ENCODE peak calls at places on chromosomes 6 and 20, in eight cellular contexts. One of them, this sample, is unnamed.

GRCh38 chr6:110878751-110879539 is 4.4 kb downstream of the AMD1 start:
- DNase-seq in activated CD4-positive, alpha-beta T cell treated with anti-CD3 and anti-CD28 coated beads for 36 hours: peak
- DNase-seq in NCI-H2081: peak
- DNase-seq in HT-29: peak
- DNase-seq in progenitor cell of endocrine pancreas: no peak
- DNase-seq in ELF-1: peak
- DNase-seq in neural crest cell: peak
- DNase-seq in activated CD4-positive, CD25-positive, alpha-beta regulatory T cell treated with anti-CD3 and anti-CD28 coated beads, Interleukin-2, amount 50 U/mL, for 72 hours: no peak
- DNase-seq in this sample: no peak

GRCh38 chr6:26045046-26045938 is 41.9 kb upstream of the HFE start:
- DNase-seq in activated CD4-positive, alpha-beta T cell treated with anti-CD3 and anti-CD28 coated beads for 36 hours: peak
- DNase-seq in NCI-H2081: no peak
- DNase-seq in HT-29: peak
- DNase-seq in progenitor cell of endocrine pancreas: no peak
- DNase-seq in ELF-1: peak
- DNase-seq in neural crest cell: no peak
- DNase-seq in activated CD4-positive, CD25-positive, alpha-beta regulatory T cell treated with anti-CD3 and anti-CD28 coated beads, Interleukin-2, amount 50 U/mL, for 72 hours: peak
- DNase-seq in this sample: peak

GRCh38 chr20:6140947-6141346 is 18.1 kb upstream of the FERMT1 start:
- DNase-seq in activated CD4-positive, alpha-beta T cell treated with anti-CD3 and anti-CD28 coated beads for 36 hours: peak
- DNase-seq in NCI-H2081: no peak
- DNase-seq in HT-29: peak
- DNase-seq in progenitor cell of endocrine pancreas: no peak
- DNase-seq in ELF-1: peak
- DNase-seq in neural crest cell: no peak
- DNase-seq in activated CD4-positive, CD25-positive, alpha-beta regulatory T cell treated with anti-CD3 and anti-CD28 coated beads, Interleukin-2, amount 50 U/mL, for 72 hours: no peak
- DNase-seq in this sample: no peak

GRCh38 chr20:29298759-29299613 is 1958.5 kb upstream of the DEFB115 start:
- DNase-seq in activated CD4-positive, alpha-beta T cell treated with anti-CD3 and anti-CD28 coated beads for 36 hours: no peak
- DNase-seq in NCI-H2081: no peak
- DNase-seq in HT-29: no peak
- DNase-seq in progenitor cell of endocrine pancreas: no peak
- DNase-seq in ELF-1: no peak
- DNase-seq in neural crest cell: no peak
- DNase-seq in activated CD4-positive, CD25-positive, alpha-beta regulatory T cell treated with anti-CD3 and anti-CD28 coated beads, Interleukin-2, amount 50 U/mL, for 72 hours: no peak
- DNase-seq in this sample: no peak

GRCh38 chr6:20186981-20187380 is 25.3 kb downstream of the MBOAT1 start:
- DNase-seq in activated CD4-positive, alpha-beta T cell treated with anti-CD3 and anti-CD28 coated beads for 36 hours: no peak
- DNase-seq in NCI-H2081: no peak
- DNase-seq in HT-29: no peak
- DNase-seq in progenitor cell of endocrine pancreas: no peak
- DNase-seq in ELF-1: no peak
- DNase-seq in neural crest cell: no peak
- DNase-seq in activated CD4-positive, CD25-positive, alpha-beta regulatory T cell treated with anti-CD3 and anti-CD28 coated beads, Interleukin-2, amount 50 U/mL, for 72 hours: no peak
- DNase-seq in this sample: no peak

GRCh38 chr6:10880366-10880765 is 1.5 kb downstream of the GCM2 start:
- DNase-seq in activated CD4-positive, alpha-beta T cell treated with anti-CD3 and anti-CD28 coated beads for 36 hours: no peak
- DNase-seq in NCI-H2081: no peak
- DNase-seq in HT-29: no peak
- DNase-seq in progenitor cell of endocrine pancreas: no peak
- DNase-seq in ELF-1: no peak
- DNase-seq in neural crest cell: no peak
- DNase-seq in activated CD4-positive, CD25-positive, alpha-beta regulatory T cell treated with anti-CD3 and anti-CD28 coated beads, Interleukin-2, amount 50 U/mL, for 72 hours: no peak
- DNase-seq in this sample: no peak

GRCh38 chr6:9131616-9132015 is 696.3 kb upstream of the SLC35B3 start:
- DNase-seq in activated CD4-positive, alpha-beta T cell treated with anti-CD3 and anti-CD28 coated beads for 36 hours: peak
- DNase-seq in NCI-H2081: peak
- DNase-seq in HT-29: no peak
- DNase-seq in progenitor cell of endocrine pancreas: peak
- DNase-seq in ELF-1: no peak
- DNase-seq in neural crest cell: no peak
- DNase-seq in activated CD4-positive, CD25-positive, alpha-beta regulatory T cell treated with anti-CD3 and anti-CD28 coated beads, Interleukin-2, amount 50 U/mL, for 72 hours: no peak
- DNase-seq in this sample: peak

GRCh38 chr6:89888871-89889270 is 5.4 kb upstream of the GJA10 start:
- DNase-seq in activated CD4-positive, alpha-beta T cell treated with anti-CD3 and anti-CD28 coated beads for 36 hours: no peak
- DNase-seq in NCI-H2081: no peak
- DNase-seq in HT-29: no peak
- DNase-seq in progenitor cell of endocrine pancreas: no peak
- DNase-seq in ELF-1: no peak
- DNase-seq in neural crest cell: no peak
- DNase-seq in activated CD4-positive, CD25-positive, alpha-beta regulatory T cell treated with anti-CD3 and anti-CD28 coated beads, Interleukin-2, amount 50 U/mL, for 72 hours: no peak
- DNase-seq in this sample: no peak

GRCh38 chr6:28782113-28782673 is 141.6 kb downstream of the TRIM27 start:
- DNase-seq in activated CD4-positive, alpha-beta T cell treated with anti-CD3 and anti-CD28 coated beads for 36 hours: no peak
- DNase-seq in NCI-H2081: no peak
- DNase-seq in HT-29: no peak
- DNase-seq in progenitor cell of endocrine pancreas: no peak
- DNase-seq in ELF-1: peak
- DNase-seq in neural crest cell: no peak
- DNase-seq in activated CD4-positive, CD25-positive, alpha-beta regulatory T cell treated with anti-CD3 and anti-CD28 coated beads, Interleukin-2, amount 50 U/mL, for 72 hours: no peak
- DNase-seq in this sample: no peak

GRCh38 chr6:1552296-1552761 is 57.4 kb upstream of the FOXC1 start:
- DNase-seq in activated CD4-positive, alpha-beta T cell treated with anti-CD3 and anti-CD28 coated beads for 36 hours: no peak
- DNase-seq in NCI-H2081: no peak
- DNase-seq in HT-29: peak
- DNase-seq in progenitor cell of endocrine pancreas: no peak
- DNase-seq in ELF-1: no peak
- DNase-seq in neural crest cell: no peak
- DNase-seq in activated CD4-positive, CD25-positive, alpha-beta regulatory T cell treated with anti-CD3 and anti-CD28 coated beads, Interleukin-2, amount 50 U/mL, for 72 hours: no peak
- DNase-seq in this sample: no peak

GRCh38 chr20:43666376-43667328 is at the start of gene MYBL2:
- DNase-seq in activated CD4-positive, alpha-beta T cell treated with anti-CD3 and anti-CD28 coated beads for 36 hours: peak
- DNase-seq in NCI-H2081: peak
- DNase-seq in HT-29: peak
- DNase-seq in progenitor cell of endocrine pancreas: peak
- DNase-seq in ELF-1: peak
- DNase-seq in neural crest cell: peak
- DNase-seq in activated CD4-positive, CD25-positive, alpha-beta regulatory T cell treated with anti-CD3 and anti-CD28 coated beads, Interleukin-2, amount 50 U/mL, for 72 hours: peak
- DNase-seq in this sample: peak

GRCh38 chr6:37784585-37784967 is 35.0 kb upstream of the ZFAND3 start:
- DNase-seq in activated CD4-positive, alpha-beta T cell treated with anti-CD3 and anti-CD28 coated beads for 36 hours: no peak
- DNase-seq in NCI-H2081: no peak
- DNase-seq in HT-29: no peak
- DNase-seq in progenitor cell of endocrine pancreas: no peak
- DNase-seq in ELF-1: peak
- DNase-seq in neural crest cell: no peak
- DNase-seq in activated CD4-positive, CD25-positive, alpha-beta regulatory T cell treated with anti-CD3 and anti-CD28 coated beads, Interleukin-2, amount 50 U/mL, for 72 hours: no peak
- DNase-seq in this sample: no peak

GRCh38 chr6:13272131-13273046 is 55.9 kb downstream of the TBC1D7 start:
- DNase-seq in activated CD4-positive, alpha-beta T cell treated with anti-CD3 and anti-CD28 coated beads for 36 hours: no peak
- DNase-seq in NCI-H2081: no peak
- DNase-seq in HT-29: no peak
- DNase-seq in progenitor cell of endocrine pancreas: no peak
- DNase-seq in ELF-1: peak
- DNase-seq in neural crest cell: peak
- DNase-seq in activated CD4-positive, CD25-positive, alpha-beta regulatory T cell treated with anti-CD3 and anti-CD28 coated beads, Interleukin-2, amount 50 U/mL, for 72 hours: no peak
- DNase-seq in this sample: peak

GRCh38 chr6:25052181-25052580 is 116.4 kb upstream of the RIPOR2 start:
- DNase-seq in activated CD4-positive, alpha-beta T cell treated with anti-CD3 and anti-CD28 coated beads for 36 hours: no peak
- DNase-seq in NCI-H2081: no peak
- DNase-seq in HT-29: peak
- DNase-seq in progenitor cell of endocrine pancreas: no peak
- DNase-seq in ELF-1: no peak
- DNase-seq in neural crest cell: no peak
- DNase-seq in activated CD4-positive, CD25-positive, alpha-beta regulatory T cell treated with anti-CD3 and anti-CD28 coated beads, Interleukin-2, amount 50 U/mL, for 72 hours: no peak
- DNase-seq in this sample: no peak

GRCh38 chr20:50513169-50514034 is 3.2 kb downstream of the PTPN1 start:
- DNase-seq in activated CD4-positive, alpha-beta T cell treated with anti-CD3 and anti-CD28 coated beads for 36 hours: no peak
- DNase-seq in NCI-H2081: no peak
- DNase-seq in HT-29: no peak
- DNase-seq in progenitor cell of endocrine pancreas: no peak
- DNase-seq in ELF-1: no peak
- DNase-seq in neural crest cell: no peak
- DNase-seq in activated CD4-positive, CD25-positive, alpha-beta regulatory T cell treated with anti-CD3 and anti-CD28 coated beads, Interleukin-2, amount 50 U/mL, for 72 hours: no peak
- DNase-seq in this sample: no peak

GRCh38 chr6:151807513-151808330 is at the start of gene ESR1:
- DNase-seq in activated CD4-positive, alpha-beta T cell treated with anti-CD3 and anti-CD28 coated beads for 36 hours: peak
- DNase-seq in NCI-H2081: peak
- DNase-seq in HT-29: no peak
- DNase-seq in progenitor cell of endocrine pancreas: peak
- DNase-seq in ELF-1: peak
- DNase-seq in neural crest cell: no peak
- DNase-seq in activated CD4-positive, CD25-positive, alpha-beta regulatory T cell treated with anti-CD3 and anti-CD28 coated beads, Interleukin-2, amount 50 U/mL, for 72 hours: peak
- DNase-seq in this sample: peak

GRCh38 chr20:35010405-35011192 is 54.9 kb downstream of the MYH7B start:
- DNase-seq in activated CD4-positive, alpha-beta T cell treated with anti-CD3 and anti-CD28 coated beads for 36 hours: no peak
- DNase-seq in NCI-H2081: no peak
- DNase-seq in HT-29: no peak
- DNase-seq in progenitor cell of endocrine pancreas: no peak
- DNase-seq in ELF-1: no peak
- DNase-seq in neural crest cell: no peak
- DNase-seq in activated CD4-positive, CD25-positive, alpha-beta regulatory T cell treated with anti-CD3 and anti-CD28 coated beads, Interleukin-2, amount 50 U/mL, for 72 hours: peak
- DNase-seq in this sample: peak

GRCh38 chr6:150668882-150669476 is 69.3 kb downstream of the PLEKHG1 start:
- DNase-seq in activated CD4-positive, alpha-beta T cell treated with anti-CD3 and anti-CD28 coated beads for 36 hours: no peak
- DNase-seq in NCI-H2081: no peak
- DNase-seq in HT-29: peak
- DNase-seq in progenitor cell of endocrine pancreas: no peak
- DNase-seq in ELF-1: no peak
- DNase-seq in neural crest cell: no peak
- DNase-seq in activated CD4-positive, CD25-positive, alpha-beta regulatory T cell treated with anti-CD3 and anti-CD28 coated beads, Interleukin-2, amount 50 U/mL, for 72 hours: no peak
- DNase-seq in this sample: no peak